ENCODE peak calls at places on chromosome 13, in ten cellular contexts. One of them, this sample, is unnamed.
A peak's percentile ranks its signal among the peaks of the same experiment; 100 is the strongest.

GRCh38 chr13:25752957-25753540 is 298.8 kb downstream of the SHISA2 start:
- DNase-seq in cardiac muscle cell: peak; percentile 93
- DNase-seq in activated naive CD8-positive, alpha-beta T cell treated with anti-CD3 and anti-CD28 coated beads for 36 hours: no peak
- DNase-seq in fibroblast of pulmonary artery: peak; percentile 78
- DNase-seq in activated CD4-positive, alpha-beta T cell treated with anti-CD3 and anti-CD28 coated beads for 4 hours: no peak
- DNase-seq in EH: peak; percentile 63
- DNase-seq in NCI-H1930: no peak
- DNase-seq in bronchial epithelial cell: peak; percentile 71
- DNase-seq in mucosa of gallbladder: peak; percentile 33
- DNase-seq in RPMI7951: peak; percentile 94
- DNase-seq in this sample: no peak

GRCh38 chr13:84843368-84843767 is 955.9 kb downstream of the SLITRK6 start:
- DNase-seq in cardiac muscle cell: no peak
- DNase-seq in activated naive CD8-positive, alpha-beta T cell treated with anti-CD3 and anti-CD28 coated beads for 36 hours: no peak
- DNase-seq in fibroblast of pulmonary artery: no peak
- DNase-seq in activated CD4-positive, alpha-beta T cell treated with anti-CD3 and anti-CD28 coated beads for 4 hours: no peak
- DNase-seq in EH: no peak
- DNase-seq in NCI-H1930: no peak
- DNase-seq in bronchial epithelial cell: peak; percentile 46
- DNase-seq in mucosa of gallbladder: no peak
- DNase-seq in RPMI7951: no peak
- DNase-seq in this sample: no peak

GRCh38 chr13:71218960-71219359 is 648.0 kb downstream of the DACH1 start:
- DNase-seq in cardiac muscle cell: no peak
- DNase-seq in activated naive CD8-positive, alpha-beta T cell treated with anti-CD3 and anti-CD28 coated beads for 36 hours: no peak
- DNase-seq in fibroblast of pulmonary artery: no peak
- DNase-seq in activated CD4-positive, alpha-beta T cell treated with anti-CD3 and anti-CD28 coated beads for 4 hours: no peak
- DNase-seq in EH: no peak
- DNase-seq in NCI-H1930: no peak
- DNase-seq in bronchial epithelial cell: peak; percentile 10
- DNase-seq in mucosa of gallbladder: peak; percentile 13
- DNase-seq in RPMI7951: no peak
- DNase-seq in this sample: no peak

GRCh38 chr13:50693755-50694154 is 149.7 kb downstream of the DLEU7 start:
- DNase-seq in cardiac muscle cell: peak; percentile 73
- DNase-seq in activated naive CD8-positive, alpha-beta T cell treated with anti-CD3 and anti-CD28 coated beads for 36 hours: no peak
- DNase-seq in fibroblast of pulmonary artery: peak; percentile 63
- DNase-seq in activated CD4-positive, alpha-beta T cell treated with anti-CD3 and anti-CD28 coated beads for 4 hours: no peak
- DNase-seq in EH: peak; percentile 70
- DNase-seq in NCI-H1930: no peak
- DNase-seq in bronchial epithelial cell: no peak
- DNase-seq in mucosa of gallbladder: no peak
- DNase-seq in RPMI7951: peak; percentile 78
- DNase-seq in this sample: no peak

GRCh38 chr13:95741584-95742563 is 64.9 kb downstream of the DNAJC3 start:
- DNase-seq in cardiac muscle cell: no peak
- DNase-seq in activated naive CD8-positive, alpha-beta T cell treated with anti-CD3 and anti-CD28 coated beads for 36 hours: no peak
- DNase-seq in fibroblast of pulmonary artery: no peak
- DNase-seq in activated CD4-positive, alpha-beta T cell treated with anti-CD3 and anti-CD28 coated beads for 4 hours: no peak
- DNase-seq in EH: no peak
- DNase-seq in NCI-H1930: no peak
- DNase-seq in bronchial epithelial cell: no peak
- DNase-seq in mucosa of gallbladder: no peak
- DNase-seq in RPMI7951: no peak
- DNase-seq in this sample: no peak

GRCh38 chr13:25848822-25849740 is 202.7 kb downstream of the SHISA2 start:
- DNase-seq in cardiac muscle cell: no peak
- DNase-seq in activated naive CD8-positive, alpha-beta T cell treated with anti-CD3 and anti-CD28 coated beads for 36 hours: no peak
- DNase-seq in fibroblast of pulmonary artery: no peak
- DNase-seq in activated CD4-positive, alpha-beta T cell treated with anti-CD3 and anti-CD28 coated beads for 4 hours: no peak
- DNase-seq in EH: no peak
- DNase-seq in NCI-H1930: no peak
- DNase-seq in bronchial epithelial cell: no peak
- DNase-seq in mucosa of gallbladder: no peak
- DNase-seq in RPMI7951: peak; percentile 34
- DNase-seq in this sample: no peak

GRCh38 chr13:94251801-94252200 is 227.7 kb downstream of the DCT start:
- DNase-seq in cardiac muscle cell: peak; percentile 78
- DNase-seq in activated naive CD8-positive, alpha-beta T cell treated with anti-CD3 and anti-CD28 coated beads for 36 hours: no peak
- DNase-seq in fibroblast of pulmonary artery: peak; percentile 61
- DNase-seq in activated CD4-positive, alpha-beta T cell treated with anti-CD3 and anti-CD28 coated beads for 4 hours: no peak
- DNase-seq in EH: no peak
- DNase-seq in NCI-H1930: no peak
- DNase-seq in bronchial epithelial cell: no peak
- DNase-seq in mucosa of gallbladder: peak; percentile 44
- DNase-seq in RPMI7951: no peak
- DNase-seq in this sample: no peak

GRCh38 chr13:42798118-42798517 is 16.7 kb downstream of the FAM216B start:
- DNase-seq in cardiac muscle cell: no peak
- DNase-seq in activated naive CD8-positive, alpha-beta T cell treated with anti-CD3 and anti-CD28 coated beads for 36 hours: no peak
- DNase-seq in fibroblast of pulmonary artery: no peak
- DNase-seq in activated CD4-positive, alpha-beta T cell treated with anti-CD3 and anti-CD28 coated beads for 4 hours: no peak
- DNase-seq in EH: no peak
- DNase-seq in NCI-H1930: no peak
- DNase-seq in bronchial epithelial cell: no peak
- DNase-seq in mucosa of gallbladder: no peak
- DNase-seq in RPMI7951: no peak
- DNase-seq in this sample: no peak

GRCh38 chr13:28239374-28239773 is 101.0 kb downstream of the PAN3 start:
- DNase-seq in cardiac muscle cell: peak; percentile 87
- DNase-seq in activated naive CD8-positive, alpha-beta T cell treated with anti-CD3 and anti-CD28 coated beads for 36 hours: no peak
- DNase-seq in fibroblast of pulmonary artery: peak; percentile 84
- DNase-seq in activated CD4-positive, alpha-beta T cell treated with anti-CD3 and anti-CD28 coated beads for 4 hours: no peak
- DNase-seq in EH: peak; percentile 6
- DNase-seq in NCI-H1930: no peak
- DNase-seq in bronchial epithelial cell: no peak
- DNase-seq in mucosa of gallbladder: no peak
- DNase-seq in RPMI7951: no peak
- DNase-seq in this sample: no peak

GRCh38 chr13:51287758-51288157 is 51.7 kb upstream of the SERPINE3 start:
- DNase-seq in cardiac muscle cell: no peak
- DNase-seq in activated naive CD8-positive, alpha-beta T cell treated with anti-CD3 and anti-CD28 coated beads for 36 hours: no peak
- DNase-seq in fibroblast of pulmonary artery: no peak
- DNase-seq in activated CD4-positive, alpha-beta T cell treated with anti-CD3 and anti-CD28 coated beads for 4 hours: no peak
- DNase-seq in EH: no peak
- DNase-seq in NCI-H1930: no peak
- DNase-seq in bronchial epithelial cell: no peak
- DNase-seq in mucosa of gallbladder: no peak
- DNase-seq in RPMI7951: no peak
- DNase-seq in this sample: no peak

GRCh38 chr13:34627905-34628682 is 314.0 kb upstream of the NBEA start:
- DNase-seq in cardiac muscle cell: no peak
- DNase-seq in activated naive CD8-positive, alpha-beta T cell treated with anti-CD3 and anti-CD28 coated beads for 36 hours: no peak
- DNase-seq in fibroblast of pulmonary artery: no peak
- DNase-seq in activated CD4-positive, alpha-beta T cell treated with anti-CD3 and anti-CD28 coated beads for 4 hours: no peak
- DNase-seq in EH: no peak
- DNase-seq in NCI-H1930: no peak
- DNase-seq in bronchial epithelial cell: peak; percentile 1
- DNase-seq in mucosa of gallbladder: no peak
- DNase-seq in RPMI7951: no peak
- DNase-seq in this sample: no peak

GRCh38 chr13:111396457-111396856 is 76.0 kb downstream of the TEX29 start:
- DNase-seq in cardiac muscle cell: no peak
- DNase-seq in activated naive CD8-positive, alpha-beta T cell treated with anti-CD3 and anti-CD28 coated beads for 36 hours: no peak
- DNase-seq in fibroblast of pulmonary artery: no peak
- DNase-seq in activated CD4-positive, alpha-beta T cell treated with anti-CD3 and anti-CD28 coated beads for 4 hours: no peak
- DNase-seq in EH: no peak
- DNase-seq in NCI-H1930: no peak
- DNase-seq in bronchial epithelial cell: no peak
- DNase-seq in mucosa of gallbladder: no peak
- DNase-seq in RPMI7951: no peak
- DNase-seq in this sample: no peak

GRCh38 chr13:60887711-60888110 is 490.7 kb downstream of the TDRD3 start:
- DNase-seq in cardiac muscle cell: no peak
- DNase-seq in activated naive CD8-positive, alpha-beta T cell treated with anti-CD3 and anti-CD28 coated beads for 36 hours: no peak
- DNase-seq in fibroblast of pulmonary artery: peak; percentile 1
- DNase-seq in activated CD4-positive, alpha-beta T cell treated with anti-CD3 and anti-CD28 coated beads for 4 hours: no peak
- DNase-seq in EH: no peak
- DNase-seq in NCI-H1930: no peak
- DNase-seq in bronchial epithelial cell: peak; percentile 45
- DNase-seq in mucosa of gallbladder: no peak
- DNase-seq in RPMI7951: no peak
- DNase-seq in this sample: no peak

GRCh38 chr13:61339054-61339621 is 76.5 kb downstream of the PCDH20 start:
- DNase-seq in cardiac muscle cell: no peak
- DNase-seq in activated naive CD8-positive, alpha-beta T cell treated with anti-CD3 and anti-CD28 coated beads for 36 hours: no peak
- DNase-seq in fibroblast of pulmonary artery: no peak
- DNase-seq in activated CD4-positive, alpha-beta T cell treated with anti-CD3 and anti-CD28 coated beads for 4 hours: no peak
- DNase-seq in EH: no peak
- DNase-seq in NCI-H1930: no peak
- DNase-seq in bronchial epithelial cell: no peak
- DNase-seq in mucosa of gallbladder: no peak
- DNase-seq in RPMI7951: no peak
- DNase-seq in this sample: no peak